ENCODE peak calls at places on chromosomes 13 and 19, in five cellular contexts. U is HEK293T, R is SK-N-SH, F is K562, H is HepG2. E is an unnamed sample.
A peak's percentile ranks its signal among the peaks of the same experiment; 100 is the strongest.

GRCh38 chr19:4988770-4989251 is 19.9 kb downstream of the KDM4B start:
- DNase-seq in U (no peak), R (no peak), F (no peak), H (no peak), E (no peak)

GRCh38 chr19:6056801-6057650 is 53.3 kb downstream of the RFX2 start:
- DNase-seq in U (no peak), R (no peak), F (peak; percentile 53), H (peak; percentile 77), E (no peak)

GRCh38 chr19:41373993-41374392 is 2.3 kb upstream of the TMEM91 start:
- DNase-seq in U (no peak), R (peak; percentile 94), F (no peak), H (no peak), E (no peak)

GRCh38 chr13:67230774-67231480 is 791 bp upstream of the PCDH9 start:
- DNase-seq in U (peak; percentile 87), R (peak; percentile 69), F (peak; percentile 27), H (peak; percentile 9), E (no peak)

GRCh38 chr13:98823442-98823841 is 71.0 kb upstream of the SLC15A1 start:
- DNase-seq in U (no peak), R (no peak), F (no peak), H (no peak), E (no peak)

GRCh38 chr13:82407321-82407720 is 1475.0 kb downstream of the SLITRK1 start:
- DNase-seq in U (no peak), R (no peak), F (no peak), H (no peak), E (no peak)

GRCh38 chr13:113827021-113827420 is 36.9 kb downstream of the GAS6 start:
- DNase-seq in U (no peak), R (no peak), F (no peak), H (no peak), E (no peak)

GRCh38 chr13:74575729-74576125 is 441.5 kb upstream of the KLF12 start:
- DNase-seq in U (peak; percentile 86), R (peak; percentile 90), F (peak; percentile 54), H (no peak), E (no peak)

GRCh38 chr13:26025771-26026170 is 26.0 kb downstream of the SHISA2 start:
- DNase-seq in U (no peak), R (no peak), F (no peak), H (no peak), E (no peak)

GRCh38 chr19:42060117-42060516 is 9.9 kb downstream of the GRIK5 start:
- DNase-seq in U (no peak), R (no peak), F (no peak), H (no peak), E (no peak)

GRCh38 chr19:32558607-32559228 is 22.3 kb upstream of the PDCD5 start:
- DNase-seq in U (no peak), R (no peak), F (no peak), H (no peak), E (no peak)

GRCh38 chr13:102011539-102011938 is 390.3 kb downstream of the FGF14 start:
- DNase-seq in U (no peak), R (no peak), F (no peak), H (no peak), E (no peak)

GRCh38 chr13:25753976-25754375 is 297.8 kb downstream of the SHISA2 start:
- DNase-seq in U (no peak), R (no peak), F (no peak), H (no peak), E (no peak)

GRCh38 chr13:39370554-39370953 is 232.4 kb downstream of the LHFPL6 start:
- DNase-seq in U (no peak), R (no peak), F (no peak), H (no peak), E (no peak)

GRCh38 chr13:45224181-45224580 is 23.3 kb upstream of the KCTD4 start:
- DNase-seq in U (no peak), R (no peak), F (no peak), H (no peak), E (no peak)

GRCh38 chr19:11798391-11799296 is at the start of gene ZNF491:
- DNase-seq in U (no peak), R (peak; percentile 98), F (peak; percentile 88), H (peak; percentile 87), E (no peak)

GRCh38 chr13:109331898-109332297 is 454.5 kb downstream of the IRS2 start:
- DNase-seq in U (no peak), R (peak; percentile 50), F (no peak), H (no peak), E (no peak)

DNA sequence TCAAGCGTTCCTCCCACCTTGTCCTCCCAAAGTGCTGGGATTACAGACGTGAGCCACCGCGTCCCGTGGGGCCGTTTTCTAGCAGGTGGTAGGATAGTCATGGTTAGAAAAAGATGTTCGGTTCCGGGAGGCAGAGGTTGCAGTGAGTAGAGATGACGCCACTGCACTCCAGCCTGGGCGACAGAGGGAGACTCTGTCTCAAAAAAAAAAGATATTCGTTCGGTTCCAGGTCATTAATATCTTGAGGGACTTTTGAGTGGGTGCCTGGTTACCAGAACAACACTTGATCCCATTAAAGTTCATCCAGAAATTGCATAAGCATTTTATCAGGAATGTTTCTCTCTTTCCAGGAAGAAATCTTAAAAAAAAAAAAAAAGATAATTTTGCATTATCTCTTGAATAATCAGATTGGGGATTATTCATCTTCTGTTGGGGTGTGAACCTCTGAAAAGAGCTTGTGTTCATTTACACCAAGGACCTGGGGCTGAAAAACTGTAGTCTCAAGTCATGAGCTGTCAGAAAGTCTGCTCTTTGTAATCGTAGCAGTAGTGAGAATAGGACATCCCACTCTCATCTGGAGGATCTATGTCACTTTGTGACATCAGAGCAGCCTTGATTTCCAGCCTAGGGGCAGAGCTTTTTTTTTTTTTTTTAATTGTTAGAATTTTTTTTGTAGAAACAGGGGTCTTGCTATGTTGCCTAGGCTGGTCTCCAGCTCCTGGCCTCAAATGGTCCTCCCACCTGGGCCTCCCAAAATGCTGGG is 1.0 kb upstream of the ETHE1 start:
- DNase-seq in U (no peak), R (no peak), F (no peak), H (no peak), E (no peak)
- TF ChIP-seq FOXM1 in U (no peak), R (no peak), F (no peak), H (no peak), E (no peak)

GRCh38 chr19:2922987-2923386 is 21.8 kb downstream of the ZNF77 start:
- DNase-seq in U (no peak), R (no peak), F (peak; percentile 29), H (peak; percentile 52), E (no peak)
- TF ChIP-seq FOXM1 in U (no peak), R (no peak), F (no peak), H (no peak), E (no peak)

GRCh38 chr13:36965767-36966166 is 33.4 kb downstream of the ALG5 start:
- DNase-seq in U (no peak), R (no peak), F (no peak), H (no peak), E (no peak)
- TF ChIP-seq FOXM1 in U (no peak), R (no peak), F (no peak), H (no peak), E (no peak)

GRCh38 chr13:84132491-84132890 is 250.2 kb upstream of the SLITRK1 start:
- DNase-seq in U (no peak), R (no peak), F (no peak), H (no peak), E (no peak)

GRCh38 chr13:84136582-84136981 is 254.3 kb upstream of the SLITRK1 start:
- DNase-seq in U (no peak), R (no peak), F (no peak), H (no peak), E (no peak)

GRCh38 chr13:84139561-84140158 is 257.4 kb upstream of the SLITRK1 start:
- DNase-seq in U (no peak), R (no peak), F (no peak), H (no peak), E (no peak)

DNA sequence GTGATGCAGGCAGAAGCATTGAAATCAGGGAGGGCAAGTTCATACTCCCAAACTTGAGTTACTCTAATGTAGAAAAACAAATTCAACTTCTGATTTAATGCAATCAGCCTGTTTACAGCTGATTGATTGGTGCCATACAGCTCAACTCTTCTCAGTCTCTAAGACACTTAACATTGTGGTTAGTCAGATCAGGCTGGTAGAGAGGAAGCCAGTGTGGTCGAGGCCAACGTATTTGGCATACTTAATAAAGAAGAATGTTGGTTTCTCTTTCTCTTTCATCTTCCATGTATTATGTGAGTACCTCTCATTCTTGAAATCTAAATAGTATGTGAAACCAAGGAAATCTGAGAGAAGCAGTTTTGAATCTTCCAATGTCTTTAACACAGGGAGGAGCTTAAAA is 255.0 kb upstream of the SLITRK1 start:
- DNase-seq in U (no peak), R (no peak), F (no peak), H (no peak), E (peak; percentile 64)
- TF ChIP-seq FOXM1 in U (no peak), R (no peak), F (no peak), H (no peak), E (no peak)

E was measured in GM12878.